ENCODE peak calls at places on chromosomes 7 and 10, in four cellular contexts. T is nephron progenitor cell, X is heart left ventricle, V is brain microvascular endothelial cell. H is an unnamed sample.

GRCh38 chr10:44619975-44620374 is 235.1 kb upstream of the CXCL12 start:
- DNase-seq in V (no peak), X (no peak), T (no peak), H (no peak)

GRCh38 chr7:140992422-140992821 is 22.3 kb downstream of the MRPS33 start:
- DNase-seq in T (no peak), V (no peak), X (no peak), H (no peak)

GRCh38 chr10:42111076-42111475 is 527.3 kb downstream of the ZNF33B start:
- DNase-seq in T (no peak), V (no peak), X (no peak), H (no peak)

GRCh38 chr10:44968887-44969400 is 9.3 kb downstream of the RASSF4 start:
- DNase-seq in X (no peak), V (no peak), T (no peak), H (no peak)

GRCh38 chr10:130800281-130800680 is 511.2 kb downstream of the TCERG1L start:
- DNase-seq in X (no peak), T (no peak), V (no peak), H (no peak)

GRCh38 chr10:79293841-79294705 is 53.2 kb upstream of the PPIF start:
- DNase-seq in T (no peak), X (peak; percentile 57), V (peak; percentile 32), H (no peak)

GRCh38 chr10:128921389-128922022 is 545.5 kb upstream of the MGMT start:
- DNase-seq in T (no peak), X (no peak), V (no peak), H (no peak)

GRCh38 chr10:98516352-98516751 is 69.6 kb upstream of the HPS1 start:
- DNase-seq in X (no peak), T (no peak), V (no peak), H (no peak)

DNA sequence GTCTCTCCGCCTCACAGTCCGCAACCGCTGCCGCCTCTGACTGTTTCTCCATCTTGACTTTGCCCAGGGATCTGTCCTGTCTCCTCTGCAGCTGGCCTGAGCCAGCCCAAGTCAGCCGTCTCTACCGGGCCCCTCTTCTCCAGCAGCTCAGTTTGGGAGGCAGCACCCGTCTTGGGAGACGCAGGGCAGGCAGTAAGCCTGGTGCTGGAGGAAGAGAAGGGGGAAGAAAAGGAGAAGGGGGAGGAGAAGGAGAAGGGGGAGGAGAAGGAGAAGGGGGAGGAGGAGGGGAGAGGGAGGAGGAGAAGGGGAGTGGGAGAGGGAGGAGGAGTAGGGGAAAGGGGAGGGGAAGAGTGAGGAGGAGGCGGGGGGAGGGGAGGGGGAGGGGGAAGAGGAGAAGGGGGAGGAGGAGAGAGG is 36.0 kb upstream of the FZD9 start:
- DNase-seq in V (no peak), X (no peak), T (peak; percentile 36), H (no peak)
- TF ChIP-seq CTCF in V (no peak), X (no peak), T (no peak), H (no peak)

GRCh38 chr7:134444961-134445315 is 14.0 kb downstream of the AKR1B1 start:
- DNase-seq in X (no peak), T (no peak), V (no peak), H (no peak)

GRCh38 chr7:134442441-134443220 is 16.3 kb downstream of the AKR1B1 start:
- DNase-seq in V (no peak), T (no peak), X (no peak), H (no peak)

GRCh38 chr7:134443396-134444070 is 15.4 kb downstream of the AKR1B1 start:
- DNase-seq in V (no peak), T (no peak), X (no peak), H (no peak)

GRCh38 chr7:134446446-134446845 is 12.5 kb downstream of the AKR1B1 start:
- DNase-seq in V (no peak), X (no peak), T (no peak), H (no peak)

DNA sequence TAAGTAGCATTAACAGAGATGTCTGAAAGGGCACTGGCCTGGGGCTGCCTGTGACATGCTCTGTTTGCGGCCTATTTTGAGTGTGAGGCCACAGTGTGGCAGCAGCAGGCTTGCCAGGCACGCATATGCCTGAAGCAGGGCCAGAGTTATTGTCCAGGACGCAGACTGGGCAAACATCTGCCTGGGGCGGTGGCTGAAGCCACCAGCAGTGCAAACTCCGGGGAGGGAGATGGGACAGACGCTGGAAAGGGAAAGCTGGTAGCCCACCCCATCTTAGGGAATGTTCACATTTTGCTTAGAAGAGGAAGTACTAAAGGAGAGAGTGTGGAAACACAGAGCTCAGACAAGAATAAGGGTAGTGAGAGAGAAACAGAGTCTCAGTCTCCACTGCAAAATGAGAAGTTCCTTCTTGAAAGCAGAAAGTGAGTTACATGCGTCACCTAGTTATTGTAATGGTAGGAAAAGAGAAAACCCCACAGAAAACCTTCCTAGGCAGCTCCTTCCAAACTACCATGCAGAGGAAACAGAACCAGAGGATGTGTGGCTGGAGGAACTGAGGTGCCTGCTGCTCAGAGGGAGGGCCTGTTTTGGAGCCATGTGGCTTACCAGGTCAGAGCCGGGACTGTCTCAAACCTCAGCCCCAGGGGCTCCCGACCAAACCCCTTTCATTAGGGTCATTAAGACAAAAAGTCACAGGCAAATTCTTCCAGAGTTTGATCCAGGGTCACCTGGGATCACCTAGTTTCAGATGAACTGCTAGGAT is 14.5 kb downstream of the AKR1B1 start:
- DNase-seq in T (no peak), X (peak; percentile 69), V (no peak), H (no peak)
- TF ChIP-seq CTCF in T (no peak), X (peak; percentile 30), V (peak; percentile 30), H (no peak)

DNA sequence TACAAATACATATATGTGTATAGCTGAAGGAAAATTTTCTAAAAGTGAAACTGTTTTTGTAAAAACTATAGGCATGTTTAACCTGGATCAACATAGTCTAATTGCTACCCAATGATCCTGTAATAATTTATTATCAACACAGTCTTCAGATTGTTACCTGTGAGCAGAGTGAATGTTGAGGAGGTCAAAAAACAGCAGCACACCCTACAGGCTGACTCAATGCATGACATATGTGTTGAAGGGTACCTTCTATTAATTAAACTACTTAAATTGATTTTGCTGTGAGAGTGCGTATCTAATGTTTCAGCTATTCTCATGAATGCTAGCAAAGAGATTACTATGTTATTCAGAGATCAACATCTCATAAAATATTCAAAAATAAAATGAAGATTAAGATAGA is 411.4 kb downstream of the TNS3 start:
- DNase-seq in V (peak; percentile 5), X (no peak), T (no peak), H (no peak)
- TF ChIP-seq CTCF in V (peak; percentile 53), X (no peak), T (peak; percentile 17), H (no peak)

GRCh38 chr7:27723086-27723485 is 16.9 kb upstream of the TAX1BP1 start:
- DNase-seq in X (peak; percentile 30), T (no peak), V (no peak), H (no peak)
- TF ChIP-seq CTCF in X (no peak), T (no peak), V (peak; percentile 42), H (no peak)

GRCh38 chr10:80444646-80445319 is 9.3 kb upstream of the TSPAN14 start:
- DNase-seq in X (peak; percentile 74), V (peak; percentile 56), T (peak; percentile 43), H (no peak)

GRCh38 chr10:80444124-80444523 is 10.0 kb upstream of the TSPAN14 start:
- DNase-seq in T (no peak), V (no peak), X (no peak), H (no peak)

GRCh38 chr10:80441831-80442230 is 12.3 kb upstream of the TSPAN14 start:
- DNase-seq in V (no peak), X (no peak), T (no peak), H (no peak)

GRCh38 chr10:80443531-80443974 is 10.6 kb upstream of the TSPAN14 start:
- DNase-seq in T (no peak), X (peak; percentile 39), V (no peak), H (no peak)

GRCh38 chr10:80442879-80443278 is 11.2 kb upstream of the TSPAN14 start:
- DNase-seq in X (no peak), T (no peak), V (no peak), H (no peak)
- TF ChIP-seq CTCF in X (no peak), T (no peak), V (no peak), H (no peak)

GRCh38 chr10:22624289-22624738 is 90.1 kb downstream of the PIP4K2A start:
- DNase-seq in X (no peak), T (no peak), V (peak; percentile 33), H (no peak)

GRCh38 chr10:22623624-22624263 is 90.6 kb downstream of the PIP4K2A start:
- DNase-seq in V (peak; percentile 28), X (no peak), T (no peak), H (no peak)

GRCh38 chr10:22628309-22628708 is 86.1 kb downstream of the PIP4K2A start:
- DNase-seq in T (no peak), V (no peak), X (no peak), H (no peak)

GRCh38 chr10:22626784-22627183 is 87.6 kb downstream of the PIP4K2A start:
- DNase-seq in X (no peak), T (no peak), V (no peak), H (no peak)

DNA sequence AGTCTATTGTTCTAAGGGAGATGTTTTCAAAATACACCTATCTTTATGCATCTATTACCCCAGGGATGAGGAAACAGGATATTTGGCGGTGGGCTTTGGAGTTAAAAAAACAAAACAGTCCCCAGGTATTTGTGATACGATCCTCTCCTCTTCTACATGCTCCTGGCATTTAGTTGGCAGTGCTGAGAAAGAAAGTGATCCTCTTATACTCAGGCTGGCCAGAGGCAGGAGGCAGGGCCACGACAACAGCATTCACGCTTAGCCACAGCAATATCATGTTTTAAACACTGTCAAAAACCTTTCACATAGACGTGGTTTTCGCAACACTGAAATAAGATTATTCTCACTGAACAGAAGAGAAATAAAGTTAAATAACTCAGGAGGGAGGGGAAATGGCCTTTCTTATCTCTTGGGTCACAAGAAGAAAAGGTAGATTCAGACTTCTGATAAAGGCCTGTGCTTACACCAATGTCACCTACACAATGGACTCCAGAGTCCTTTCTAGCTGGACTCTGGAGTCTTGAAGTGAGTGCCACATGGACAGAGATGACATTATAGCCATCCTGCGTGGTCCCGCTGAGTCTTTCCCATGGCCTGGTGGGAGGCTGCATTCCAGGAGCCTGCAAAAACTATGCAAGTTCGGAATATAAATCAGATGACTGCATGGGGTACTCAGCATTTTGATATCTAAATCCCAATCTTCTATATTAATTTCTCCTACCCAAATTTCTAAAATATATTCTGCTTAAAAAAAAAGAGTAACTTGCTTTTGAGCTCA is 88.7 kb downstream of the PIP4K2A start:
- DNase-seq in V (peak; percentile 54), X (no peak), T (no peak), H (no peak)
- TF ChIP-seq CTCF in V (no peak), X (no peak), T (no peak), H (no peak)

GRCh38 chr7:150417863-150418262 is 32.6 kb upstream of the GIMAP8 start:
- DNase-seq in T (no peak), V (no peak), X (no peak), H (no peak)
- TF ChIP-seq CTCF in T (no peak), V (peak; percentile 11), X (no peak), H (no peak)

GRCh38 chr7:129213828-129214227 is 11.0 kb upstream of the AHCYL2 start:
- DNase-seq in X (no peak), T (no peak), V (no peak), H (no peak)
- TF ChIP-seq CTCF in X (no peak), T (no peak), V (peak; percentile 30), H (no peak)

GRCh38 chr7:147311332-147311731 is 1194.7 kb downstream of the CNTNAP2 start:
- DNase-seq in V (no peak), T (no peak), X (no peak), H (no peak)

GRCh38 chr7:147305827-147306226 is 1189.2 kb downstream of the CNTNAP2 start:
- DNase-seq in X (no peak), V (no peak), T (no peak), H (no peak)

DNA sequence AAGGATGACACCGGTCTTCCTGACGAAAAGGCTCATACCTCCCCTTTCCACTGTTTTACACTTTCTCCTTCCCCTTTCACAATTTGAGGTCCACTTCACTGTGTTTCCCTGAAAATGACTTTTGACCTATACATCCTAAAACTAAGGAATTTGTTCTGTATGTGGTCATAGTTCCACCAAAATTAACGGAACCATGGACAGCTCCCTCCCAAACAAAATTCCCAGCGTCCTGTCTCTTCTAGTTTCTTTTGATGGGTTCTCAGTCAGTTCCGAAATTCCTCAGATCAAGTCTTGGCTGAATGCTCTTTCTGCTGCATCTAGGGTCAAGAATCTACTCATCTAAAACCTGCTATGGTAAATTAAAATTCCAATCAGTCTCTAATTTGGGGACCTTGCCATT is 1191.9 kb downstream of the CNTNAP2 start:
- DNase-seq in V (peak; percentile 1), T (peak; percentile 12), X (no peak), H (no peak)
- TF ChIP-seq CTCF in V (no peak), T (no peak), X (no peak), H (no peak)

H was measured in omental fat pad.